ENCODE peak calls at places on chromosomes 3 and 15, in five cellular contexts. X is IMR-90, Q is neuronal stem cell, B is H9, W is H1. I is an unnamed sample.
A peak's percentile ranks its signal among the peaks of the same experiment; 100 is the strongest.

GRCh38 chr3:183698318-183698731 is 728 bp downstream of the YEATS2 start:
- DNase-seq in X (peak; percentile 35), Q (peak; percentile 46), B (no peak), W (no peak), I (peak; percentile 58)

GRCh38 chr3:146605106-146605505 is at the start of gene PLSCR5:
- DNase-seq in X (no peak), Q (no peak), B (no peak), W (no peak), I (no peak)

GRCh38 chr15:48352474-48353072 is 21.3 kb downstream of the DUT start:
- DNase-seq in X (peak; percentile 69), Q (peak; percentile 59), B (peak; percentile 54), W (peak; percentile 19), I (peak; percentile 90)

GRCh38 chr15:69893863-69894262 is 203.9 kb downstream of the TLE3 start:
- DNase-seq in X (peak; percentile 60), Q (no peak), B (no peak), W (no peak), I (peak; percentile 45)

GRCh38 chr3:175224051-175224450 is 364.9 kb downstream of the NAALADL2 start:
- DNase-seq in X (no peak), Q (no peak), B (no peak), W (no peak), I (no peak)

GRCh38 chr3:58668247-58668646 is 1.7 kb upstream of the FAM3D start:
- DNase-seq in X (no peak), Q (no peak), B (no peak), W (no peak), I (no peak)

GRCh38 chr3:49908378-49909199 is 4.9 kb upstream of the MST1R start:
- DNase-seq in X (no peak), Q (no peak), B (no peak), W (no peak), I (no peak)

GRCh38 chr3:62003833-62004232 is 369.5 kb downstream of the FEZF2 start:
- DNase-seq in X (peak; percentile 5), Q (no peak), B (no peak), W (no peak), I (no peak)

GRCh38 chr3:24479816-24480215 is 14.8 kb downstream of the THRB start:
- DNase-seq in X (no peak), Q (no peak), B (no peak), W (no peak), I (no peak)

GRCh38 chr3:184791134-184791533 is 20.8 kb upstream of the VPS8 start:
- DNase-seq in X (no peak), Q (no peak), B (no peak), W (no peak), I (no peak)

GRCh38 chr15:99345832-99346462 is 94.7 kb downstream of the LRRC28 start:
- DNase-seq in X (no peak), Q (no peak), B (no peak), W (no peak), I (no peak)

GRCh38 chr3:127489357-127489756 is 101.2 kb downstream of the TPRA1 start:
- DNase-seq in X (no peak), Q (no peak), B (no peak), W (no peak), I (no peak)

GRCh38 chr3:131083190-131083863 is 56.6 kb downstream of the NEK11 start:
- DNase-seq in X (no peak), Q (no peak), B (peak; percentile 41), W (no peak), I (no peak)

GRCh38 chr3:55486101-55486856 is 827 bp downstream of the WNT5A start:
- DNase-seq in X (peak; percentile 79), Q (peak; percentile 46), B (peak; percentile 68), W (no peak), I (no peak)

GRCh38 chr15:81894069-81894468 is 151.7 kb downstream of the MEX3B start:
- DNase-seq in X (no peak), Q (no peak), B (no peak), W (no peak), I (no peak)

GRCh38 chr3:27606537-27606936 is 115.6 kb downstream of the EOMES start:
- DNase-seq in X (peak; percentile 75), Q (no peak), B (no peak), W (no peak), I (peak; percentile 64)
- H3K4me1 ChIP-seq in X (peaks cover 2% of the 10 kb centered on the region), Q (no peaks in the 10 kb centered on the region), B (no peaks in the 10 kb centered on the region), W (no peaks in the 10 kb centered on the region), I (no peaks in the 10 kb centered on the region)

DNA sequence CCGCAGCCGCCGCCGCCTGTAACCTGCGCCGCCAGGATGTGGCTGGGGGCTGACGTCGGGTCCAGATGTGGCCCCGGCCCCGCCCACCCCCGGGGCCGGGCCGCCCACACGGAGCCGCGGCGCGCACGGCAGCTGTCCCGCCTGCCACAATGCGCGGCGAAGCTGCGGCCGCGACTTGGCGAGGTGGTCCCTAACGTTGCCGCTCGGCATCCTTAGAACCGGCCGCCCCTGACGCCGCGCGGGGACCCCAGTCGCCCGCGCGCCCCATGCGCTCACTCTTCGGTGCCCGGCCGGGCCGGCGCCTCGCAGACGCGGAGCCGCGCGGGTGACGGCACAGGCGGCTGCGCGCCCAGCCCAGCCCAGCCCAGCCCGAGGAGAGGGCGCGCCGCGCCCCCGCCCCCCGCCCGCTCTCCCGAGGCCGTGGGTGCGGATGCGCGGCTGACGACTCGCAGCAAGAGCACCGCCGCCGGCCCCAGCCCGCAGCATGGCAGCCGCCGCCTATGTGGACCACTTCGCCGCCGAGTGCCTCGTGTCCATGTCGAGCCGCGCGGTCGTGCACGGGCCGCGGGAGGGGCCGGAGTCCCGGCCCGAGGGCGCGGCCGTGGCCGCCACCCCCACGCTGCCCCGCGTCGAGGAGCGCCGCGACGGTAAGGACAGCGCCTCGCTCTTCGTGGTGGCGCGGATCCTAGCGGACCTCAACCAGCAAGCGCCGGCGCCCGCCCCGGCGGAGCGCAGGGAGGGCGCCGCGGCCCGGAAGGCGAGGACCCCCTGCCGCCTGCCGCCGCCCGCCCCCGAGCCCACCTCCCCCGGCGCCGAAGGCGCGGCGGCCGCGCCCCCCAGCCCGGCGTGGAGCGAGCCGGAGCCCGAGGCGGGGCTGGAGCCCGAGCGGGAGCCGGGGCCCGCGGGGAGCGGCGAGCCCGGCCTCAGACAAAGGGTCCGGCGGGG is at the start of gene KLF13:
- DNase-seq in X (peak; percentile 64), Q (no peak), B (no peak), W (no peak), I (peak; percentile 76)
- H3K4ac ChIP-seq in X (peak within 1 kb of the TSS; percentile 77), Q (peak within 1 kb of the TSS; percentile 14), B (no peak within 1 kb of the TSS), W (no peak within 1 kb of the TSS), I (peak within 1 kb of the TSS; percentile 90)

DNA sequence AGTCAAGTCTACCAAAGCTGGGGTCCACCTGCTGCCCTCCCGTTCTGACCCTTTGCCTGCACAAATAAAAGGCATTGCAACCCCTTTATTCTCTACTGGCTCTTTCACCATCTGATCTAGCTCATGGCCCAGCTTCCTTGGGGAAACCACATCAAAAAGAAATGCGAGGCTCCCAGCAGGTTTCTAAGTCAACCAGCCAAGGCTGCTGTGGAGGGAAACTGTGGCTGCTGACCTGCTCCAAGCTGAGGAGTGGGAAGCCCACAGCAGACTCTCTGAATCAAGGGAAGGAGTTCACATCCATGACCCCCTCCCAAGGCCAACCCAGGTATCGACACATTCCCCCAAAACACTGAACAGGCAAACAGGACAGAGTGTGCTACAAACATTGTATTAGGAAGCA is 25.2 kb upstream of the SLCO2A1 start:
- DNase-seq in X (no peak), Q (no peak), B (no peak), W (no peak), I (no peak)
- H2AFZ ChIP-seq in X (no peak overlapping the region), Q (no peak overlapping the region), B (no peak overlapping the region), W (no peak overlapping the region), I (no peak overlapping the region)

GRCh38 chr3:192834428-192834827 is 83.2 kb downstream of the MB21D2 start:
- DNase-seq in X (no peak), Q (no peak), B (no peak), W (no peak), I (no peak)
- H3K4me1 ChIP-seq in X (peaks cover 32% of the 10 kb centered on the region), Q (peaks cover 3% of the 10 kb centered on the region), B (peaks cover 6% of the 10 kb centered on the region), W (no peaks in the 10 kb centered on the region), I (no peaks in the 10 kb centered on the region)

GRCh38 chr3:47804571-47804970 is 1.6 kb downstream of the DHX30 start:
- DNase-seq in X (no peak), Q (no peak), B (no peak), W (no peak), I (peak; percentile 97)

GRCh38 chr3:47802734-47803477 is at the start of gene DHX30:
- DNase-seq in X (peak; percentile 84), Q (peak; percentile 82), B (peak; percentile 80), W (no peak), I (peak; percentile 81)

GRCh38 chr3:47799733-47800132 is 3.2 kb upstream of the DHX30 start:
- DNase-seq in X (no peak), Q (peak; percentile 14), B (peak; percentile 76), W (no peak), I (no peak)

GRCh38 chr3:47803478-47804025 is 614 bp downstream of the DHX30 start:
- DNase-seq in X (no peak), Q (no peak), B (no peak), W (no peak), I (peak; percentile 69)
- H3K4ac ChIP-seq in X (peak overlapping the region; percentile 90), Q (no peak overlapping the region), B (peak overlapping the region; percentile 68), W (peak overlapping the region; percentile 24), I (peak overlapping the region; percentile 71)

GRCh38 chr3:142273501-142273900 is 48.1 kb upstream of the GK5 start:
- DNase-seq in X (no peak), Q (no peak), B (no peak), W (no peak), I (no peak)

GRCh38 chr3:142274908-142275307 is 49.5 kb upstream of the GK5 start:
- DNase-seq in X (no peak), Q (no peak), B (no peak), W (no peak), I (no peak)

GRCh38 chr3:142278451-142278850 is 53.1 kb upstream of the GK5 start:
- DNase-seq in X (peak; percentile 53), Q (no peak), B (no peak), W (no peak), I (no peak)

GRCh38 chr3:142276780-142277179 is 51.4 kb upstream of the GK5 start:
- DNase-seq in X (peak; percentile 67), Q (no peak), B (no peak), W (no peak), I (no peak)

DNA sequence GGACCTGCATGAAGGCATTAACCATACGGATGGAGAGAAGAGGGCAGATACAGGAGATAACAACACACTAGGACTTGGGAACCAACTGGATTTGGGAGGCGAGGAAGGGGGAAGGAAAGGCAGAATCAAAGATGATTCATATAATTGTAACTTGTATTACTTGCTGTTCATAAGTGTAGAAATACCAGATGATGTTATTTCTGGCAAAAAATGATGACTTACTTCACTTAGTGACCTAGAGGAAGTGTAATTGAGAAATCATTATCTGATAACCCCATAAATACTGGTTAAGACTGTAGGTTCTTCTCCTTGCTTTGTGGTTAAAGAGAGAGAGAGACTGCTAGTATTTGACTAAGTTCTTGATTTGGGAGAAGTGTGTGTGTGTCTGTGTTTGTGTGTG is 50.5 kb upstream of the GK5 start:
- DNase-seq in X (peak; percentile 96), Q (no peak), B (no peak), W (no peak), I (no peak)
- H2AFZ ChIP-seq in X (no peak overlapping the region), Q (no peak overlapping the region), B (no peak overlapping the region), W (no peak overlapping the region), I (no peak overlapping the region)

DNA sequence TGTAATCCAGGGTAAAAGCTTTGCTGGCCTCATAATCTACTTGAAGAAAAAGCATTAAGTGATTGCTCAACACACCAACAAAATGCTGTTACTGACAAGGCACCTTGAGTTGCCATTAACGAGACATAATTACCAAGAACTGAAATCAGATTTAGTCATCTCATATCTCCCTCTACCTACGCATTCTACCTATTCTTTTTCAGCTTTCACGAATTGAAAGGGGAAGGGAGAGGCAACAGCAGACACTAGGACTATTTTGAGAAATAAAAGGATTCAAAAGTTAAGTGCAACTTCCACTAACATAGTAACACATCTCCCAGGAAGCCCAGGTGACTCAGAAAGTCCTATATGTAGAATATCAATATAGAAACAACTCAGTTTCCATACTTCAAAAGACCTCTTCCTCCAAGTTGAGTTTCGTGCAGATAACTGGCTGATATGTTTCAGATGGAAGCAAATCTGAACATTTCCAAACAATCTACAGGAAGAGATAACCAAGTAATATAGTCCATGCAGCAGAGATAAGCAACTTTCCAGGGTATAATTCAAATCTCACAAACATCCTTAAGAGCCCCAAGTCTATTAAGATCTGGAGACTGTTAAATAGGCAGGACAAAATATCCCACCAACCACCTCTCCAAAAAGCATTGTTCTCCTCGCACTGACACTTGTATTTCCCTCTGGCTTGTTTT is 1.9 kb downstream of the OSBPL10 start:
- DNase-seq in X (no peak), Q (no peak), B (no peak), W (no peak), I (no peak)
- H3K4me1 ChIP-seq in X (no peaks in the 10 kb centered on the region), Q (no peaks in the 10 kb centered on the region), B (no peaks in the 10 kb centered on the region), W (no peaks in the 10 kb centered on the region), I (peaks cover 3% of the 10 kb centered on the region)